ENCODE peak calls at places on chromosomes 7 and 10, in ten cellular contexts. One of them, this sample, is unnamed.

GRCh38 chr7:150406565-150407421 is 27.7 kb downstream of the ZNF775 start:
- DNase-seq in AG10803: no peak
- DNase-seq in tibial artery: no peak
- DNase-seq in heart right ventricle: no peak
- DNase-seq in mucosa of descending colon: no peak
- DNase-seq in AG09309: no peak
- DNase-seq in CD8-positive, alpha-beta T cell: peak
- DNase-seq in lower lobe of right lung: no peak
- DNase-seq in uterus: no peak
- DNase-seq in nephron progenitor cell: no peak
- DNase-seq in this sample: no peak

GRCh38 chr7:17009007-17009719 is 127.4 kb upstream of the AGR3 start:
- DNase-seq in uterus: no peak
- DNase-seq in AG09309: no peak
- DNase-seq in AG10803: peak
- DNase-seq in heart right ventricle: no peak
- DNase-seq in nephron progenitor cell: no peak
- DNase-seq in lower lobe of right lung: no peak
- DNase-seq in mucosa of descending colon: no peak
- DNase-seq in CD8-positive, alpha-beta T cell: no peak
- DNase-seq in tibial artery: no peak
- DNase-seq in this sample: no peak

GRCh38 chr7:157300406-157300770 is 36.4 kb upstream of the DNAJB6 start:
- DNase-seq in CD8-positive, alpha-beta T cell: no peak
- DNase-seq in mucosa of descending colon: no peak
- DNase-seq in nephron progenitor cell: no peak
- DNase-seq in tibial artery: no peak
- DNase-seq in heart right ventricle: no peak
- DNase-seq in uterus: no peak
- DNase-seq in lower lobe of right lung: no peak
- DNase-seq in AG09309: no peak
- DNase-seq in AG10803: no peak
- DNase-seq in this sample: no peak

GRCh38 chr10:7111574-7111973 is 299.3 kb downstream of the SFMBT2 start:
- DNase-seq in nephron progenitor cell: no peak
- DNase-seq in tibial artery: no peak
- DNase-seq in mucosa of descending colon: no peak
- DNase-seq in AG09309: peak
- DNase-seq in uterus: no peak
- DNase-seq in lower lobe of right lung: no peak
- DNase-seq in AG10803: peak
- DNase-seq in CD8-positive, alpha-beta T cell: no peak
- DNase-seq in heart right ventricle: no peak
- DNase-seq in this sample: no peak

GRCh38 chr10:70615784-70616511 is 13.4 kb upstream of the PRF1 start:
- DNase-seq in nephron progenitor cell: no peak
- DNase-seq in AG09309: no peak
- DNase-seq in tibial artery: no peak
- DNase-seq in AG10803: peak
- DNase-seq in heart right ventricle: no peak
- DNase-seq in CD8-positive, alpha-beta T cell: no peak
- DNase-seq in mucosa of descending colon: no peak
- DNase-seq in lower lobe of right lung: no peak
- DNase-seq in uterus: no peak
- DNase-seq in this sample: no peak

GRCh38 chr7:23349484-23350157 is 50.5 kb downstream of the MALSU1 start:
- DNase-seq in mucosa of descending colon: no peak
- DNase-seq in heart right ventricle: no peak
- DNase-seq in CD8-positive, alpha-beta T cell: no peak
- DNase-seq in lower lobe of right lung: no peak
- DNase-seq in tibial artery: no peak
- DNase-seq in AG09309: peak
- DNase-seq in AG10803: peak
- DNase-seq in uterus: no peak
- DNase-seq in nephron progenitor cell: no peak
- DNase-seq in this sample: no peak

GRCh38 chr10:109062371-109062770 is 860.9 kb downstream of the XPNPEP1 start:
- DNase-seq in AG10803: peak
- DNase-seq in nephron progenitor cell: no peak
- DNase-seq in lower lobe of right lung: no peak
- DNase-seq in tibial artery: no peak
- DNase-seq in CD8-positive, alpha-beta T cell: no peak
- DNase-seq in mucosa of descending colon: no peak
- DNase-seq in AG09309: no peak
- DNase-seq in heart right ventricle: no peak
- DNase-seq in uterus: no peak
- DNase-seq in this sample: no peak

GRCh38 chr10:32308027-32308603 is 38.8 kb downstream of the EPC1 start:
- DNase-seq in lower lobe of right lung: no peak
- DNase-seq in heart right ventricle: no peak
- DNase-seq in tibial artery: no peak
- DNase-seq in CD8-positive, alpha-beta T cell: no peak
- DNase-seq in uterus: no peak
- DNase-seq in nephron progenitor cell: no peak
- DNase-seq in AG09309: no peak
- DNase-seq in mucosa of descending colon: no peak
- DNase-seq in AG10803: no peak
- DNase-seq in this sample: no peak

GRCh38 chr7:127588697-127589482 is 679 bp downstream of the ARF5 start:
- DNase-seq in AG09309: no peak
- DNase-seq in CD8-positive, alpha-beta T cell: peak
- DNase-seq in uterus: peak
- DNase-seq in tibial artery: peak
- DNase-seq in lower lobe of right lung: peak
- DNase-seq in AG10803: peak
- DNase-seq in heart right ventricle: peak
- DNase-seq in nephron progenitor cell: peak
- DNase-seq in mucosa of descending colon: peak
- DNase-seq in this sample: no peak
- TF ChIP-seq CTCF in AG09309: peak
- TF ChIP-seq CTCF in CD8-positive, alpha-beta T cell: no peak
- TF ChIP-seq CTCF in uterus: peak
- TF ChIP-seq CTCF in tibial artery: peak
- TF ChIP-seq CTCF in lower lobe of right lung: peak
- TF ChIP-seq CTCF in AG10803: peak
- TF ChIP-seq CTCF in heart right ventricle: peak
- TF ChIP-seq CTCF in nephron progenitor cell: peak
- TF ChIP-seq CTCF in mucosa of descending colon: no peak
- TF ChIP-seq CTCF in this sample: no peak

GRCh38 chr10:58588673-58589265 is 76.1 kb downstream of the BICC1 start:
- DNase-seq in AG09309: no peak
- DNase-seq in heart right ventricle: no peak
- DNase-seq in uterus: no peak
- DNase-seq in CD8-positive, alpha-beta T cell: no peak
- DNase-seq in nephron progenitor cell: peak
- DNase-seq in lower lobe of right lung: no peak
- DNase-seq in mucosa of descending colon: no peak
- DNase-seq in AG10803: no peak
- DNase-seq in tibial artery: no peak
- DNase-seq in this sample: no peak
- TF ChIP-seq CTCF in AG09309: no peak
- TF ChIP-seq CTCF in heart right ventricle: peak
- TF ChIP-seq CTCF in uterus: no peak
- TF ChIP-seq CTCF in CD8-positive, alpha-beta T cell: no peak
- TF ChIP-seq CTCF in nephron progenitor cell: no peak
- TF ChIP-seq CTCF in lower lobe of right lung: peak
- TF ChIP-seq CTCF in mucosa of descending colon: no peak
- TF ChIP-seq CTCF in AG10803: no peak
- TF ChIP-seq CTCF in tibial artery: peak
- TF ChIP-seq CTCF in this sample: no peak

GRCh38 chr10:89643431-89643811 is 1.6 kb downstream of the PANK1 start:
- DNase-seq in CD8-positive, alpha-beta T cell: no peak
- DNase-seq in AG09309: no peak
- DNase-seq in heart right ventricle: no peak
- DNase-seq in tibial artery: no peak
- DNase-seq in nephron progenitor cell: no peak
- DNase-seq in mucosa of descending colon: no peak
- DNase-seq in uterus: no peak
- DNase-seq in AG10803: no peak
- DNase-seq in lower lobe of right lung: no peak
- DNase-seq in this sample: no peak

GRCh38 chr10:89644691-89644966 is 413 bp downstream of the PANK1 start:
- DNase-seq in mucosa of descending colon: no peak
- DNase-seq in AG09309: no peak
- DNase-seq in tibial artery: no peak
- DNase-seq in CD8-positive, alpha-beta T cell: no peak
- DNase-seq in lower lobe of right lung: no peak
- DNase-seq in AG10803: no peak
- DNase-seq in heart right ventricle: no peak
- DNase-seq in nephron progenitor cell: no peak
- DNase-seq in uterus: no peak
- DNase-seq in this sample: no peak

GRCh38 chr10:89644967-89645741 is at the start of gene PANK1:
- DNase-seq in uterus: peak
- DNase-seq in AG10803: peak
- DNase-seq in tibial artery: peak
- DNase-seq in lower lobe of right lung: peak
- DNase-seq in AG09309: no peak
- DNase-seq in heart right ventricle: peak
- DNase-seq in nephron progenitor cell: peak
- DNase-seq in CD8-positive, alpha-beta T cell: peak
- DNase-seq in mucosa of descending colon: peak
- DNase-seq in this sample: peak

GRCh38 chr10:89645742-89646172 is 715 bp upstream of the PANK1 start:
- DNase-seq in CD8-positive, alpha-beta T cell: no peak
- DNase-seq in AG09309: no peak
- DNase-seq in uterus: no peak
- DNase-seq in mucosa of descending colon: peak
- DNase-seq in tibial artery: no peak
- DNase-seq in heart right ventricle: peak
- DNase-seq in AG10803: no peak
- DNase-seq in lower lobe of right lung: no peak
- DNase-seq in nephron progenitor cell: no peak
- DNase-seq in this sample: no peak

DNA sequence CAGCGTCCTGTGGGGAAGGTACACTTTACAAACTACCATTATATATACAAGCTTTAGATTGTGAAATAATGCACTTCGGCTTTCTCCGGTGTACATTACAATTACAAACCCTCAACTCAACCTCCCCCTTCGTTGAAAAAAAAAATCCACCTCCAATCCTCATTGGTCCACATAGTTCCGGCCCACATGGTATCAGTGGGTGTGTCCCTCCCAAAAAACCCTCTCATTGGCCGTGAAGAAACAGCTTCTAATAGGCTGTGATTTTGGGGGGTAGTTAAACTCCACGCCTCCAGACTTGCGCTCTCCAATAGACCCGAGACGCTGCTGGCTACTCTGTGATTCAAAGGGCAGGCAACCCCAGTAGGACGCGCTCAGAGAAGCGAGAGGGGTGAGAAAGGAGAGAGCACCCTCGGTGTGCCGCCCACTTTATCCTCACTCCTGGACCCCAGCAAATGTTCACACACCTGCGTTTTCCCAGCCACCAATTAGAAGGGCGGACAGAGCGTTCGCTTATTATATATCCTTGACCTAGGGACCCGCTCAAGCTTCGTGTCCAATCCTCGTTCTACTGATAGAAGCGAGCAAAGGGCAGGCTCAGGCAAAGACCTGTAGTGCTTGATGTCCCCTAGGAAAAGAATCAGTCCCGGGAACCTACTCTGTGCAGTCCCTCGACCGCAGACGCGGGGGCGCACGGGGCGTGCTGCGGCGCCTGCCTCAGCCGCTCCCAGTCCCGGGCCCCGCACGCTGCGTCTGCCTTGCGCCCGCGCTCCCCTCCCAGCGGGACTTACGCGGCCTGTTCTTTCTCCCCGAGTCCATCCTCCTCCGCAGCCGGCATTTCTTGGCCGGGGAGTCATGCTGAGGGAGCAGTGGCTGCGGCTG is 991 bp downstream of the PANK1 start:
- DNase-seq in lower lobe of right lung: peak
- DNase-seq in tibial artery: peak
- DNase-seq in AG10803: peak
- DNase-seq in CD8-positive, alpha-beta T cell: peak
- DNase-seq in mucosa of descending colon: peak
- DNase-seq in uterus: peak
- DNase-seq in heart right ventricle: peak
- DNase-seq in AG09309: peak
- DNase-seq in nephron progenitor cell: peak
- DNase-seq in this sample: peak
- TF ChIP-seq CTCF in lower lobe of right lung: no peak
- TF ChIP-seq CTCF in tibial artery: no peak
- TF ChIP-seq CTCF in AG10803: peak
- TF ChIP-seq CTCF in CD8-positive, alpha-beta T cell: no peak
- TF ChIP-seq CTCF in mucosa of descending colon: no peak
- TF ChIP-seq CTCF in uterus: no peak
- TF ChIP-seq CTCF in heart right ventricle: no peak
- TF ChIP-seq CTCF in AG09309: no peak
- TF ChIP-seq CTCF in nephron progenitor cell: no peak
- TF ChIP-seq CTCF in this sample: no peak

GRCh38 chr7:127393370-127394058 is 1.0 kb upstream of the ZNF800 start:
- DNase-seq in lower lobe of right lung: peak
- DNase-seq in tibial artery: no peak
- DNase-seq in AG09309: no peak
- DNase-seq in nephron progenitor cell: peak
- DNase-seq in mucosa of descending colon: peak
- DNase-seq in uterus: peak
- DNase-seq in heart right ventricle: peak
- DNase-seq in CD8-positive, alpha-beta T cell: no peak
- DNase-seq in AG10803: peak
- DNase-seq in this sample: no peak

GRCh38 chr7:127392182-127392565 is 334 bp downstream of the ZNF800 start:
- DNase-seq in lower lobe of right lung: peak
- DNase-seq in tibial artery: peak
- DNase-seq in heart right ventricle: peak
- DNase-seq in uterus: peak
- DNase-seq in mucosa of descending colon: peak
- DNase-seq in AG09309: peak
- DNase-seq in nephron progenitor cell: peak
- DNase-seq in AG10803: peak
- DNase-seq in CD8-positive, alpha-beta T cell: peak
- DNase-seq in this sample: no peak

GRCh38 chr7:127391591-127392181 is 822 bp downstream of the ZNF800 start:
- DNase-seq in uterus: no peak
- DNase-seq in tibial artery: no peak
- DNase-seq in CD8-positive, alpha-beta T cell: peak
- DNase-seq in lower lobe of right lung: no peak
- DNase-seq in mucosa of descending colon: peak
- DNase-seq in AG09309: no peak
- DNase-seq in heart right ventricle: peak
- DNase-seq in nephron progenitor cell: no peak
- DNase-seq in AG10803: peak
- DNase-seq in this sample: no peak

GRCh38 chr7:127392566-127393369 is at the start of gene ZNF800:
- DNase-seq in mucosa of descending colon: peak
- DNase-seq in tibial artery: peak
- DNase-seq in uterus: peak
- DNase-seq in AG09309: peak
- DNase-seq in heart right ventricle: peak
- DNase-seq in nephron progenitor cell: peak
- DNase-seq in CD8-positive, alpha-beta T cell: peak
- DNase-seq in lower lobe of right lung: peak
- DNase-seq in AG10803: peak
- DNase-seq in this sample: peak

DNA sequence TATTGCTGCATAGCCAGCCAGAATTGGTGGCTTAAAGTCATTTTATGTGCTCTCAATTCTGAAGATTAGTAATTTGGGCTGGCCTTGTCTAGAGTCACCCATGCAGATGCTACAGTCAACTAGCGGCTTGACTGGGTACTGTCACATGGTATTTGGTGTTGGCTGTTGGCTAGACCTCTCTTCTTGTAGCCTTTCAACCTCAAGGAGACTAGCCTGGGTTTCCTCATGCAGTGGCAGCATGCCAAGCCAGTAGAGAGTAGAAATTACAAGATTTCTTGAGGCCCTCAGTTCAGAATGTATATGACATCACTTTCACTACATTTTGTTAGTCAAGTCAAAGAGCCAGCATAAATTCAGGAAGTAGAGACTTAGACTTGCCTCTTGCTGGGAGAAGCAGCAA is 3.7 kb upstream of the ZNF800 start:
- DNase-seq in heart right ventricle: no peak
- DNase-seq in lower lobe of right lung: peak
- DNase-seq in AG09309: no peak
- DNase-seq in nephron progenitor cell: no peak
- DNase-seq in uterus: no peak
- DNase-seq in AG10803: no peak
- DNase-seq in tibial artery: no peak
- DNase-seq in CD8-positive, alpha-beta T cell: no peak
- DNase-seq in mucosa of descending colon: no peak
- DNase-seq in this sample: no peak
- TF ChIP-seq CTCF in heart right ventricle: no peak
- TF ChIP-seq CTCF in lower lobe of right lung: no peak
- TF ChIP-seq CTCF in AG09309: no peak
- TF ChIP-seq CTCF in nephron progenitor cell: no peak
- TF ChIP-seq CTCF in uterus: no peak
- TF ChIP-seq CTCF in AG10803: peak
- TF ChIP-seq CTCF in tibial artery: no peak
- TF ChIP-seq CTCF in CD8-positive, alpha-beta T cell: no peak
- TF ChIP-seq CTCF in mucosa of descending colon: no peak
- TF ChIP-seq CTCF in this sample: no peak